ENCODE peak calls at places on chromosomes 6 and 20, in eight cellular contexts. One of them, this sample, is unnamed.

GRCh38 chr6:38604700-38605099 is 35.0 kb downstream of the BTBD9 start:
- ATAC-seq in natural killer cell treated with Interleukin-12 subunit alpha and Interleukin-12 subunit beta and Interleukin-15 and Interleukin-18, amount 100 ng/mL, for 72 hours: no peak
- ATAC-seq in stimulated activated memory B cell treated with anti-CD40 and anti-IgM and Interleukin-4, amounts not matched to agents 10 μg/mL and 1 μg/mL and 100 μg/mL, for 72 hours: no peak
- ATAC-seq in upper lobe of right lung: peak; percentile 92
- ATAC-seq in activated T-cell treated with anti-CD3 and anti-CD28 coated beads, Interleukin-2, amount 50 U/mL, for 72 hours: no peak
- ATAC-seq in upper lobe of left lung: peak; percentile 67
- ATAC-seq in activated naive CD4-positive, alpha-beta T cell treated with anti-CD3 and anti-CD28 coated beads, Interleukin-2, amount 50 U/mL, for 72 hours: no peak
- ATAC-seq in left lobe of liver: no peak
- ATAC-seq in this sample: no peak

GRCh38 chr20:41631826-41632225 is 13.6 kb upstream of the CHD6 start:
- ATAC-seq in upper lobe of right lung: no peak
- ATAC-seq in upper lobe of left lung: peak; percentile 73
- ATAC-seq in natural killer cell treated with Interleukin-12 subunit alpha and Interleukin-12 subunit beta and Interleukin-15 and Interleukin-18, amount 100 ng/mL, for 72 hours: no peak
- ATAC-seq in activated naive CD4-positive, alpha-beta T cell treated with anti-CD3 and anti-CD28 coated beads, Interleukin-2, amount 50 U/mL, for 72 hours: no peak
- ATAC-seq in activated T-cell treated with anti-CD3 and anti-CD28 coated beads, Interleukin-2, amount 50 U/mL, for 72 hours: peak; percentile 55
- ATAC-seq in stimulated activated memory B cell treated with anti-CD40 and anti-IgM and Interleukin-4, amounts not matched to agents 10 μg/mL and 1 μg/mL and 100 μg/mL, for 72 hours: no peak
- ATAC-seq in left lobe of liver: no peak
- ATAC-seq in this sample: no peak

GRCh38 chr6:125834347-125834746 is 43.6 kb downstream of the NCOA7 start:
- ATAC-seq in upper lobe of left lung: no peak
- ATAC-seq in activated naive CD4-positive, alpha-beta T cell treated with anti-CD3 and anti-CD28 coated beads, Interleukin-2, amount 50 U/mL, for 72 hours: no peak
- ATAC-seq in stimulated activated memory B cell treated with anti-CD40 and anti-IgM and Interleukin-4, amounts not matched to agents 10 μg/mL and 1 μg/mL and 100 μg/mL, for 72 hours: no peak
- ATAC-seq in activated T-cell treated with anti-CD3 and anti-CD28 coated beads, Interleukin-2, amount 50 U/mL, for 72 hours: no peak
- ATAC-seq in upper lobe of right lung: no peak
- ATAC-seq in natural killer cell treated with Interleukin-12 subunit alpha and Interleukin-12 subunit beta and Interleukin-15 and Interleukin-18, amount 100 ng/mL, for 72 hours: no peak
- ATAC-seq in left lobe of liver: no peak
- ATAC-seq in this sample: peak; percentile 43

GRCh38 chr6:155129744-155130143 is 134.1 kb upstream of the CLDN20 start:
- ATAC-seq in activated T-cell treated with anti-CD3 and anti-CD28 coated beads, Interleukin-2, amount 50 U/mL, for 72 hours: no peak
- ATAC-seq in upper lobe of left lung: no peak
- ATAC-seq in natural killer cell treated with Interleukin-12 subunit alpha and Interleukin-12 subunit beta and Interleukin-15 and Interleukin-18, amount 100 ng/mL, for 72 hours: no peak
- ATAC-seq in upper lobe of right lung: peak; percentile 26
- ATAC-seq in stimulated activated memory B cell treated with anti-CD40 and anti-IgM and Interleukin-4, amounts not matched to agents 10 μg/mL and 1 μg/mL and 100 μg/mL, for 72 hours: no peak
- ATAC-seq in activated naive CD4-positive, alpha-beta T cell treated with anti-CD3 and anti-CD28 coated beads, Interleukin-2, amount 50 U/mL, for 72 hours: no peak
- ATAC-seq in left lobe of liver: no peak
- ATAC-seq in this sample: no peak

GRCh38 chr6:42254505-42254904 is 36.8 kb upstream of the MRPS10 start:
- ATAC-seq in activated T-cell treated with anti-CD3 and anti-CD28 coated beads, Interleukin-2, amount 50 U/mL, for 72 hours: no peak
- ATAC-seq in natural killer cell treated with Interleukin-12 subunit alpha and Interleukin-12 subunit beta and Interleukin-15 and Interleukin-18, amount 100 ng/mL, for 72 hours: no peak
- ATAC-seq in upper lobe of right lung: no peak
- ATAC-seq in activated naive CD4-positive, alpha-beta T cell treated with anti-CD3 and anti-CD28 coated beads, Interleukin-2, amount 50 U/mL, for 72 hours: no peak
- ATAC-seq in left lobe of liver: peak; percentile 78
- ATAC-seq in stimulated activated memory B cell treated with anti-CD40 and anti-IgM and Interleukin-4, amounts not matched to agents 10 μg/mL and 1 μg/mL and 100 μg/mL, for 72 hours: no peak
- ATAC-seq in upper lobe of left lung: no peak
- ATAC-seq in this sample: no peak

GRCh38 chr20:32470025-32470861 is 112.1 kb downstream of the ASXL1 start:
- ATAC-seq in activated T-cell treated with anti-CD3 and anti-CD28 coated beads, Interleukin-2, amount 50 U/mL, for 72 hours: peak; percentile 52
- ATAC-seq in upper lobe of right lung: peak; percentile 39
- ATAC-seq in stimulated activated memory B cell treated with anti-CD40 and anti-IgM and Interleukin-4, amounts not matched to agents 10 μg/mL and 1 μg/mL and 100 μg/mL, for 72 hours: peak; percentile 35
- ATAC-seq in left lobe of liver: no peak
- ATAC-seq in upper lobe of left lung: no peak
- ATAC-seq in natural killer cell treated with Interleukin-12 subunit alpha and Interleukin-12 subunit beta and Interleukin-15 and Interleukin-18, amount 100 ng/mL, for 72 hours: no peak
- ATAC-seq in activated naive CD4-positive, alpha-beta T cell treated with anti-CD3 and anti-CD28 coated beads, Interleukin-2, amount 50 U/mL, for 72 hours: peak; percentile 39
- ATAC-seq in this sample: peak; percentile 42

GRCh38 chr20:37804584-37805566 is 98.1 kb upstream of the VSTM2L start:
- ATAC-seq in activated T-cell treated with anti-CD3 and anti-CD28 coated beads, Interleukin-2, amount 50 U/mL, for 72 hours: no peak
- ATAC-seq in natural killer cell treated with Interleukin-12 subunit alpha and Interleukin-12 subunit beta and Interleukin-15 and Interleukin-18, amount 100 ng/mL, for 72 hours: peak; percentile 73
- ATAC-seq in upper lobe of right lung: peak; percentile 43
- ATAC-seq in activated naive CD4-positive, alpha-beta T cell treated with anti-CD3 and anti-CD28 coated beads, Interleukin-2, amount 50 U/mL, for 72 hours: no peak
- ATAC-seq in upper lobe of left lung: peak; percentile 10
- ATAC-seq in stimulated activated memory B cell treated with anti-CD40 and anti-IgM and Interleukin-4, amounts not matched to agents 10 μg/mL and 1 μg/mL and 100 μg/mL, for 72 hours: peak; percentile 96
- ATAC-seq in left lobe of liver: peak; percentile 53
- ATAC-seq in this sample: no peak

GRCh38 chr6:82006027-82006738 is 241.4 kb downstream of the IBTK start:
- ATAC-seq in upper lobe of left lung: peak; percentile 65
- ATAC-seq in activated naive CD4-positive, alpha-beta T cell treated with anti-CD3 and anti-CD28 coated beads, Interleukin-2, amount 50 U/mL, for 72 hours: peak; percentile 51
- ATAC-seq in activated T-cell treated with anti-CD3 and anti-CD28 coated beads, Interleukin-2, amount 50 U/mL, for 72 hours: no peak
- ATAC-seq in upper lobe of right lung: peak; percentile 79
- ATAC-seq in stimulated activated memory B cell treated with anti-CD40 and anti-IgM and Interleukin-4, amounts not matched to agents 10 μg/mL and 1 μg/mL and 100 μg/mL, for 72 hours: peak; percentile 24
- ATAC-seq in left lobe of liver: peak; percentile 84
- ATAC-seq in natural killer cell treated with Interleukin-12 subunit alpha and Interleukin-12 subunit beta and Interleukin-15 and Interleukin-18, amount 100 ng/mL, for 72 hours: peak; percentile 32
- ATAC-seq in this sample: no peak

GRCh38 chr20:41133709-41134361 is 3.5 kb upstream of the PLCG1 start:
- ATAC-seq in left lobe of liver: no peak
- ATAC-seq in stimulated activated memory B cell treated with anti-CD40 and anti-IgM and Interleukin-4, amounts not matched to agents 10 μg/mL and 1 μg/mL and 100 μg/mL, for 72 hours: peak; percentile 47
- ATAC-seq in natural killer cell treated with Interleukin-12 subunit alpha and Interleukin-12 subunit beta and Interleukin-15 and Interleukin-18, amount 100 ng/mL, for 72 hours: no peak
- ATAC-seq in activated naive CD4-positive, alpha-beta T cell treated with anti-CD3 and anti-CD28 coated beads, Interleukin-2, amount 50 U/mL, for 72 hours: peak; percentile 21
- ATAC-seq in upper lobe of right lung: no peak
- ATAC-seq in upper lobe of left lung: no peak
- ATAC-seq in activated T-cell treated with anti-CD3 and anti-CD28 coated beads, Interleukin-2, amount 50 U/mL, for 72 hours: peak; percentile 16
- ATAC-seq in this sample: peak; percentile 51

GRCh38 chr6:39074486-39074885 is 25.9 kb downstream of the GLP1R start:
- ATAC-seq in upper lobe of right lung: no peak
- ATAC-seq in natural killer cell treated with Interleukin-12 subunit alpha and Interleukin-12 subunit beta and Interleukin-15 and Interleukin-18, amount 100 ng/mL, for 72 hours: no peak
- ATAC-seq in left lobe of liver: no peak
- ATAC-seq in activated naive CD4-positive, alpha-beta T cell treated with anti-CD3 and anti-CD28 coated beads, Interleukin-2, amount 50 U/mL, for 72 hours: no peak
- ATAC-seq in activated T-cell treated with anti-CD3 and anti-CD28 coated beads, Interleukin-2, amount 50 U/mL, for 72 hours: no peak
- ATAC-seq in stimulated activated memory B cell treated with anti-CD40 and anti-IgM and Interleukin-4, amounts not matched to agents 10 μg/mL and 1 μg/mL and 100 μg/mL, for 72 hours: no peak
- ATAC-seq in upper lobe of left lung: no peak
- ATAC-seq in this sample: no peak

GRCh38 chr6:44087623-44088022 is 39.6 kb downstream of the MRPL14 start:
- ATAC-seq in natural killer cell treated with Interleukin-12 subunit alpha and Interleukin-12 subunit beta and Interleukin-15 and Interleukin-18, amount 100 ng/mL, for 72 hours: no peak
- ATAC-seq in upper lobe of right lung: no peak
- ATAC-seq in upper lobe of left lung: no peak
- ATAC-seq in activated T-cell treated with anti-CD3 and anti-CD28 coated beads, Interleukin-2, amount 50 U/mL, for 72 hours: no peak
- ATAC-seq in activated naive CD4-positive, alpha-beta T cell treated with anti-CD3 and anti-CD28 coated beads, Interleukin-2, amount 50 U/mL, for 72 hours: no peak
- ATAC-seq in left lobe of liver: no peak
- ATAC-seq in stimulated activated memory B cell treated with anti-CD40 and anti-IgM and Interleukin-4, amounts not matched to agents 10 μg/mL and 1 μg/mL and 100 μg/mL, for 72 hours: no peak
- ATAC-seq in this sample: no peak

GRCh38 chr20:48574383-48574782 is 253.4 kb downstream of the PREX1 start:
- ATAC-seq in natural killer cell treated with Interleukin-12 subunit alpha and Interleukin-12 subunit beta and Interleukin-15 and Interleukin-18, amount 100 ng/mL, for 72 hours: no peak
- ATAC-seq in stimulated activated memory B cell treated with anti-CD40 and anti-IgM and Interleukin-4, amounts not matched to agents 10 μg/mL and 1 μg/mL and 100 μg/mL, for 72 hours: no peak
- ATAC-seq in upper lobe of right lung: no peak
- ATAC-seq in upper lobe of left lung: no peak
- ATAC-seq in activated T-cell treated with anti-CD3 and anti-CD28 coated beads, Interleukin-2, amount 50 U/mL, for 72 hours: no peak
- ATAC-seq in left lobe of liver: no peak
- ATAC-seq in activated naive CD4-positive, alpha-beta T cell treated with anti-CD3 and anti-CD28 coated beads, Interleukin-2, amount 50 U/mL, for 72 hours: no peak
- ATAC-seq in this sample: peak; percentile 32

GRCh38 chr6:36662827-36663256 is 15.7 kb upstream of the CDKN1A start:
- ATAC-seq in left lobe of liver: peak; percentile 70
- ATAC-seq in upper lobe of left lung: no peak
- ATAC-seq in natural killer cell treated with Interleukin-12 subunit alpha and Interleukin-12 subunit beta and Interleukin-15 and Interleukin-18, amount 100 ng/mL, for 72 hours: no peak
- ATAC-seq in stimulated activated memory B cell treated with anti-CD40 and anti-IgM and Interleukin-4, amounts not matched to agents 10 μg/mL and 1 μg/mL and 100 μg/mL, for 72 hours: no peak
- ATAC-seq in activated naive CD4-positive, alpha-beta T cell treated with anti-CD3 and anti-CD28 coated beads, Interleukin-2, amount 50 U/mL, for 72 hours: peak; percentile 32
- ATAC-seq in upper lobe of right lung: no peak
- ATAC-seq in activated T-cell treated with anti-CD3 and anti-CD28 coated beads, Interleukin-2, amount 50 U/mL, for 72 hours: no peak
- ATAC-seq in this sample: no peak

GRCh38 chr6:76342611-76343160 is 270.2 kb upstream of the IMPG1 start:
- ATAC-seq in upper lobe of left lung: no peak
- ATAC-seq in left lobe of liver: no peak
- ATAC-seq in natural killer cell treated with Interleukin-12 subunit alpha and Interleukin-12 subunit beta and Interleukin-15 and Interleukin-18, amount 100 ng/mL, for 72 hours: no peak
- ATAC-seq in upper lobe of right lung: no peak
- ATAC-seq in activated T-cell treated with anti-CD3 and anti-CD28 coated beads, Interleukin-2, amount 50 U/mL, for 72 hours: no peak
- ATAC-seq in stimulated activated memory B cell treated with anti-CD40 and anti-IgM and Interleukin-4, amounts not matched to agents 10 μg/mL and 1 μg/mL and 100 μg/mL, for 72 hours: no peak
- ATAC-seq in activated naive CD4-positive, alpha-beta T cell treated with anti-CD3 and anti-CD28 coated beads, Interleukin-2, amount 50 U/mL, for 72 hours: no peak
- ATAC-seq in this sample: no peak

GRCh38 chr6:44022671-44023352 is 104.4 kb downstream of the MRPL14 start:
- ATAC-seq in upper lobe of right lung: no peak
- ATAC-seq in activated T-cell treated with anti-CD3 and anti-CD28 coated beads, Interleukin-2, amount 50 U/mL, for 72 hours: no peak
- ATAC-seq in stimulated activated memory B cell treated with anti-CD40 and anti-IgM and Interleukin-4, amounts not matched to agents 10 μg/mL and 1 μg/mL and 100 μg/mL, for 72 hours: no peak
- ATAC-seq in natural killer cell treated with Interleukin-12 subunit alpha and Interleukin-12 subunit beta and Interleukin-15 and Interleukin-18, amount 100 ng/mL, for 72 hours: no peak
- ATAC-seq in activated naive CD4-positive, alpha-beta T cell treated with anti-CD3 and anti-CD28 coated beads, Interleukin-2, amount 50 U/mL, for 72 hours: no peak
- ATAC-seq in upper lobe of left lung: no peak
- ATAC-seq in left lobe of liver: no peak
- ATAC-seq in this sample: no peak

GRCh38 chr6:88662163-88662580 is 301.2 kb downstream of the RNGTT start:
- ATAC-seq in activated naive CD4-positive, alpha-beta T cell treated with anti-CD3 and anti-CD28 coated beads, Interleukin-2, amount 50 U/mL, for 72 hours: no peak
- ATAC-seq in left lobe of liver: peak; percentile 75
- ATAC-seq in upper lobe of left lung: no peak
- ATAC-seq in activated T-cell treated with anti-CD3 and anti-CD28 coated beads, Interleukin-2, amount 50 U/mL, for 72 hours: no peak
- ATAC-seq in stimulated activated memory B cell treated with anti-CD40 and anti-IgM and Interleukin-4, amounts not matched to agents 10 μg/mL and 1 μg/mL and 100 μg/mL, for 72 hours: peak; percentile 71
- ATAC-seq in upper lobe of right lung: no peak
- ATAC-seq in natural killer cell treated with Interleukin-12 subunit alpha and Interleukin-12 subunit beta and Interleukin-15 and Interleukin-18, amount 100 ng/mL, for 72 hours: no peak
- ATAC-seq in this sample: no peak

GRCh38 chr20:45701873-45702272 is at the start of gene WFDC13:
- ATAC-seq in activated T-cell treated with anti-CD3 and anti-CD28 coated beads, Interleukin-2, amount 50 U/mL, for 72 hours: no peak
- ATAC-seq in upper lobe of right lung: peak; percentile 62
- ATAC-seq in upper lobe of left lung: no peak
- ATAC-seq in activated naive CD4-positive, alpha-beta T cell treated with anti-CD3 and anti-CD28 coated beads, Interleukin-2, amount 50 U/mL, for 72 hours: no peak
- ATAC-seq in left lobe of liver: no peak
- ATAC-seq in natural killer cell treated with Interleukin-12 subunit alpha and Interleukin-12 subunit beta and Interleukin-15 and Interleukin-18, amount 100 ng/mL, for 72 hours: no peak
- ATAC-seq in stimulated activated memory B cell treated with anti-CD40 and anti-IgM and Interleukin-4, amounts not matched to agents 10 μg/mL and 1 μg/mL and 100 μg/mL, for 72 hours: no peak
- ATAC-seq in this sample: no peak

GRCh38 chr6:4466769-4467480 is 309.3 kb upstream of the CDYL start:
- ATAC-seq in upper lobe of left lung: no peak
- ATAC-seq in activated T-cell treated with anti-CD3 and anti-CD28 coated beads, Interleukin-2, amount 50 U/mL, for 72 hours: no peak
- ATAC-seq in stimulated activated memory B cell treated with anti-CD40 and anti-IgM and Interleukin-4, amounts not matched to agents 10 μg/mL and 1 μg/mL and 100 μg/mL, for 72 hours: no peak
- ATAC-seq in activated naive CD4-positive, alpha-beta T cell treated with anti-CD3 and anti-CD28 coated beads, Interleukin-2, amount 50 U/mL, for 72 hours: no peak
- ATAC-seq in left lobe of liver: no peak
- ATAC-seq in upper lobe of right lung: no peak
- ATAC-seq in natural killer cell treated with Interleukin-12 subunit alpha and Interleukin-12 subunit beta and Interleukin-15 and Interleukin-18, amount 100 ng/mL, for 72 hours: no peak
- ATAC-seq in this sample: no peak

GRCh38 chr6:128131036-128131435 is 230.2 kb upstream of the THEMIS start:
- ATAC-seq in activated T-cell treated with anti-CD3 and anti-CD28 coated beads, Interleukin-2, amount 50 U/mL, for 72 hours: no peak
- ATAC-seq in activated naive CD4-positive, alpha-beta T cell treated with anti-CD3 and anti-CD28 coated beads, Interleukin-2, amount 50 U/mL, for 72 hours: no peak
- ATAC-seq in stimulated activated memory B cell treated with anti-CD40 and anti-IgM and Interleukin-4, amounts not matched to agents 10 μg/mL and 1 μg/mL and 100 μg/mL, for 72 hours: no peak
- ATAC-seq in upper lobe of right lung: no peak
- ATAC-seq in left lobe of liver: no peak
- ATAC-seq in upper lobe of left lung: no peak
- ATAC-seq in natural killer cell treated with Interleukin-12 subunit alpha and Interleukin-12 subunit beta and Interleukin-15 and Interleukin-18, amount 100 ng/mL, for 72 hours: no peak
- ATAC-seq in this sample: no peak

GRCh38 chr20:46276531-46276930 is 31.8 kb downstream of the CDH22 start:
- ATAC-seq in left lobe of liver: no peak
- ATAC-seq in stimulated activated memory B cell treated with anti-CD40 and anti-IgM and Interleukin-4, amounts not matched to agents 10 μg/mL and 1 μg/mL and 100 μg/mL, for 72 hours: no peak
- ATAC-seq in upper lobe of left lung: peak; percentile 38
- ATAC-seq in activated T-cell treated with anti-CD3 and anti-CD28 coated beads, Interleukin-2, amount 50 U/mL, for 72 hours: no peak
- ATAC-seq in upper lobe of right lung: no peak
- ATAC-seq in natural killer cell treated with Interleukin-12 subunit alpha and Interleukin-12 subunit beta and Interleukin-15 and Interleukin-18, amount 100 ng/mL, for 72 hours: no peak
- ATAC-seq in activated naive CD4-positive, alpha-beta T cell treated with anti-CD3 and anti-CD28 coated beads, Interleukin-2, amount 50 U/mL, for 72 hours: no peak
- ATAC-seq in this sample: peak; percentile 39

GRCh38 chr20:43840382-43841070 is 74.1 kb upstream of the TOX2 start:
- ATAC-seq in stimulated activated memory B cell treated with anti-CD40 and anti-IgM and Interleukin-4, amounts not matched to agents 10 μg/mL and 1 μg/mL and 100 μg/mL, for 72 hours: peak; percentile 70
- ATAC-seq in activated T-cell treated with anti-CD3 and anti-CD28 coated beads, Interleukin-2, amount 50 U/mL, for 72 hours: peak; percentile 37
- ATAC-seq in left lobe of liver: peak; percentile 58
- ATAC-seq in upper lobe of right lung: no peak
- ATAC-seq in upper lobe of left lung: no peak
- ATAC-seq in natural killer cell treated with Interleukin-12 subunit alpha and Interleukin-12 subunit beta and Interleukin-15 and Interleukin-18, amount 100 ng/mL, for 72 hours: peak; percentile 65
- ATAC-seq in activated naive CD4-positive, alpha-beta T cell treated with anti-CD3 and anti-CD28 coated beads, Interleukin-2, amount 50 U/mL, for 72 hours: peak; percentile 22
- ATAC-seq in this sample: peak; percentile 34

GRCh38 chr6:39490120-39490519 is 167.6 kb upstream of the KCNK16 start:
- ATAC-seq in activated naive CD4-positive, alpha-beta T cell treated with anti-CD3 and anti-CD28 coated beads, Interleukin-2, amount 50 U/mL, for 72 hours: no peak
- ATAC-seq in upper lobe of right lung: peak; percentile 40
- ATAC-seq in left lobe of liver: peak; percentile 44
- ATAC-seq in stimulated activated memory B cell treated with anti-CD40 and anti-IgM and Interleukin-4, amounts not matched to agents 10 μg/mL and 1 μg/mL and 100 μg/mL, for 72 hours: no peak
- ATAC-seq in activated T-cell treated with anti-CD3 and anti-CD28 coated beads, Interleukin-2, amount 50 U/mL, for 72 hours: no peak
- ATAC-seq in upper lobe of left lung: peak; percentile 61
- ATAC-seq in natural killer cell treated with Interleukin-12 subunit alpha and Interleukin-12 subunit beta and Interleukin-15 and Interleukin-18, amount 100 ng/mL, for 72 hours: no peak
- ATAC-seq in this sample: no peak

GRCh38 chr6:154751020-154751800 is 18.0 kb downstream of the SCAF8 start:
- ATAC-seq in upper lobe of left lung: no peak
- ATAC-seq in upper lobe of right lung: no peak
- ATAC-seq in activated naive CD4-positive, alpha-beta T cell treated with anti-CD3 and anti-CD28 coated beads, Interleukin-2, amount 50 U/mL, for 72 hours: peak; percentile 55
- ATAC-seq in left lobe of liver: no peak
- ATAC-seq in stimulated activated memory B cell treated with anti-CD40 and anti-IgM and Interleukin-4, amounts not matched to agents 10 μg/mL and 1 μg/mL and 100 μg/mL, for 72 hours: no peak
- ATAC-seq in natural killer cell treated with Interleukin-12 subunit alpha and Interleukin-12 subunit beta and Interleukin-15 and Interleukin-18, amount 100 ng/mL, for 72 hours: no peak
- ATAC-seq in activated T-cell treated with anti-CD3 and anti-CD28 coated beads, Interleukin-2, amount 50 U/mL, for 72 hours: peak; percentile 58
- ATAC-seq in this sample: peak; percentile 70

GRCh38 chr6:24923885-24924401 is 11.8 kb downstream of the RIPOR2 start:
- ATAC-seq in activated naive CD4-positive, alpha-beta T cell treated with anti-CD3 and anti-CD28 coated beads, Interleukin-2, amount 50 U/mL, for 72 hours: peak; percentile 63
- ATAC-seq in natural killer cell treated with Interleukin-12 subunit alpha and Interleukin-12 subunit beta and Interleukin-15 and Interleukin-18, amount 100 ng/mL, for 72 hours: peak; percentile 64
- ATAC-seq in activated T-cell treated with anti-CD3 and anti-CD28 coated beads, Interleukin-2, amount 50 U/mL, for 72 hours: peak; percentile 58
- ATAC-seq in upper lobe of left lung: no peak
- ATAC-seq in left lobe of liver: no peak
- ATAC-seq in upper lobe of right lung: no peak
- ATAC-seq in stimulated activated memory B cell treated with anti-CD40 and anti-IgM and Interleukin-4, amounts not matched to agents 10 μg/mL and 1 μg/mL and 100 μg/mL, for 72 hours: no peak
- ATAC-seq in this sample: peak; percentile 27

GRCh38 chr20:63536997-63537524 is at the start of gene PTK6:
- ATAC-seq in natural killer cell treated with Interleukin-12 subunit alpha and Interleukin-12 subunit beta and Interleukin-15 and Interleukin-18, amount 100 ng/mL, for 72 hours: no peak
- ATAC-seq in upper lobe of right lung: peak; percentile 67
- ATAC-seq in stimulated activated memory B cell treated with anti-CD40 and anti-IgM and Interleukin-4, amounts not matched to agents 10 μg/mL and 1 μg/mL and 100 μg/mL, for 72 hours: peak; percentile 9
- ATAC-seq in left lobe of liver: peak; percentile 35
- ATAC-seq in upper lobe of left lung: peak; percentile 71
- ATAC-seq in activated T-cell treated with anti-CD3 and anti-CD28 coated beads, Interleukin-2, amount 50 U/mL, for 72 hours: peak; percentile 2
- ATAC-seq in activated naive CD4-positive, alpha-beta T cell treated with anti-CD3 and anti-CD28 coated beads, Interleukin-2, amount 50 U/mL, for 72 hours: peak; percentile 29
- ATAC-seq in this sample: peak; percentile 44

GRCh38 chr6:107740496-107741190 is 83.5 kb downstream of the SCML4 start:
- ATAC-seq in left lobe of liver: no peak
- ATAC-seq in activated T-cell treated with anti-CD3 and anti-CD28 coated beads, Interleukin-2, amount 50 U/mL, for 72 hours: peak; percentile 71
- ATAC-seq in stimulated activated memory B cell treated with anti-CD40 and anti-IgM and Interleukin-4, amounts not matched to agents 10 μg/mL and 1 μg/mL and 100 μg/mL, for 72 hours: peak; percentile 82
- ATAC-seq in upper lobe of right lung: no peak
- ATAC-seq in natural killer cell treated with Interleukin-12 subunit alpha and Interleukin-12 subunit beta and Interleukin-15 and Interleukin-18, amount 100 ng/mL, for 72 hours: peak; percentile 86
- ATAC-seq in upper lobe of left lung: no peak
- ATAC-seq in activated naive CD4-positive, alpha-beta T cell treated with anti-CD3 and anti-CD28 coated beads, Interleukin-2, amount 50 U/mL, for 72 hours: peak; percentile 59
- ATAC-seq in this sample: peak; percentile 72

GRCh38 chr6:126054258-126054702 is 67.9 kb downstream of the TRMT11 start:
- ATAC-seq in activated naive CD4-positive, alpha-beta T cell treated with anti-CD3 and anti-CD28 coated beads, Interleukin-2, amount 50 U/mL, for 72 hours: no peak
- ATAC-seq in natural killer cell treated with Interleukin-12 subunit alpha and Interleukin-12 subunit beta and Interleukin-15 and Interleukin-18, amount 100 ng/mL, for 72 hours: no peak
- ATAC-seq in activated T-cell treated with anti-CD3 and anti-CD28 coated beads, Interleukin-2, amount 50 U/mL, for 72 hours: no peak
- ATAC-seq in upper lobe of left lung: peak; percentile 62
- ATAC-seq in stimulated activated memory B cell treated with anti-CD40 and anti-IgM and Interleukin-4, amounts not matched to agents 10 μg/mL and 1 μg/mL and 100 μg/mL, for 72 hours: no peak
- ATAC-seq in upper lobe of right lung: peak; percentile 49
- ATAC-seq in left lobe of liver: peak; percentile 91
- ATAC-seq in this sample: no peak

This sample was measured in activated T-helper 17 cell treated with anti-CD3 and anti-CD28 coated beads, Interleukin-2, amount 50 U/mL, for 72 hours.